ENCODE peak calls at places on chromosomes 1 and 21, in eight cellular contexts. R, O, H, L, G, U, E and W are unnamed samples.

GRCh38 chr21:16425297-16425696 is 695.5 kb downstream of the USP25 start:
- DNase-seq in U (no peak), G (no peak), H (no peak), O (no peak), L (no peak), E (no peak), R (no peak), W (no peak)

GRCh38 chr1:69540052-69540451 is 27.7 kb upstream of the LRRC7 start:
- DNase-seq in G (no peak), E (no peak), R (no peak), L (no peak), U (no peak), H (no peak), O (no peak), W (no peak)

GRCh38 chr1:230681599-230681998 is 32.3 kb downstream of the AGT start:
- DNase-seq in O (no peak), E (no peak), L (no peak), U (no peak), G (no peak), H (no peak), R (peak; percentile 62), W (no peak)

GRCh38 chr1:84301759-84302380 is 362 bp downstream of the SAMD13 start:
- DNase-seq in R (no peak), E (no peak), H (no peak), G (no peak), L (no peak), O (no peak), U (no peak), W (no peak)

GRCh38 chr1:118113261-118113660 is 71.8 kb downstream of the SPAG17 start:
- DNase-seq in L (no peak), U (no peak), H (no peak), O (no peak), E (no peak), G (no peak), R (no peak), W (no peak)

GRCh38 chr1:43068911-43069310 is 103.2 kb downstream of the EBNA1BP2 start:
- DNase-seq in G (no peak), E (no peak), O (no peak), L (no peak), R (no peak), U (no peak), H (no peak), W (no peak)

GRCh38 chr1:171103862-171104261 is 13.2 kb downstream of the FMO3 start:
- DNase-seq in H (no peak), U (no peak), E (no peak), O (no peak), L (no peak), G (no peak), R (no peak), W (no peak)

GRCh38 chr1:97097404-97097925 is 375.9 kb downstream of the PTBP2 start:
- DNase-seq in R (no peak), L (no peak), E (no peak), G (no peak), O (no peak), U (no peak), H (no peak), W (no peak)

GRCh38 chr1:217524787-217525520 is 105.9 kb downstream of the GPATCH2 start:
- DNase-seq in R (no peak), G (no peak), U (no peak), H (no peak), E (no peak), L (no peak), O (no peak), W (no peak)

GRCh38 chr1:162397039-162397448 is 14.9 kb downstream of the SH2D1B start:
- DNase-seq in H (no peak), R (no peak), E (no peak), O (no peak), L (no peak), G (no peak), U (no peak), W (no peak)

GRCh38 chr21:32096411-32096810 is 182.4 kb downstream of the MIS18A start:
- DNase-seq in G (no peak), H (no peak), R (peak; percentile 28), E (no peak), L (no peak), U (no peak), O (no peak), W (peak; percentile 23)

GRCh38 chr1:90710579-90711536 is 6.2 kb downstream of the BARHL2 start:
- DNase-seq in G (no peak), L (no peak), O (no peak), H (no peak), R (no peak), E (no peak), U (no peak), W (no peak)

GRCh38 chr1:90708236-90708786 is 8.8 kb downstream of the BARHL2 start:
- DNase-seq in R (no peak), H (no peak), U (no peak), E (no peak), O (no peak), G (no peak), L (no peak), W (no peak)

GRCh38 chr1:90711696-90712095 is 5.4 kb downstream of the BARHL2 start:
- DNase-seq in G (no peak), R (no peak), H (no peak), L (no peak), O (no peak), U (no peak), E (no peak), W (no peak)

GRCh38 chr1:90708826-90709225 is 8.3 kb downstream of the BARHL2 start:
- DNase-seq in E (no peak), O (no peak), L (no peak), H (no peak), R (no peak), U (no peak), G (no peak), W (no peak)

GRCh38 chr1:90709535-90709934 is 7.6 kb downstream of the BARHL2 start:
- DNase-seq in G (no peak), O (no peak), H (no peak), U (no peak), E (no peak), L (no peak), R (no peak), W (no peak)
- H3K27me3 ChIP-seq in G (peaks cover 11% of the 10 kb centered on the region), O (peaks cover 69% of the 10 kb centered on the region), H (peaks cover 76% of the 10 kb centered on the region), U (peaks cover 61% of the 10 kb centered on the region), E (peaks cover 93% of the 10 kb centered on the region), L (peaks cover 96% of the 10 kb centered on the region), R (peaks cover 22% of the 10 kb centered on the region), W (peaks cover 94% of the 10 kb centered on the region)

GRCh38 chr1:93700532-93701469 is 19.2 kb upstream of the BCAR3 start:
- DNase-seq in R (no peak), O (no peak), U (no peak), L (no peak), G (no peak), E (no peak), H (no peak), W (no peak)
- H3K4me1 ChIP-seq in R (peaks cover 96% of the 10 kb centered on the region), O (no peaks in the 10 kb centered on the region), U (no peaks in the 10 kb centered on the region), L (no peaks in the 10 kb centered on the region), G (no peaks in the 10 kb centered on the region), E (peaks cover 55% of the 10 kb centered on the region), H (no peaks in the 10 kb centered on the region), W (peaks cover 54% of the 10 kb centered on the region)

GRCh38 chr1:207789792-207790787 is 38.2 kb downstream of the CD46 start:
- DNase-seq in L (no peak), U (no peak), G (no peak), O (no peak), H (no peak), E (no peak), R (no peak), W (no peak)
- H3K36me3 ChIP-seq in L (peaks cover 11% of the 10 kb centered on the region), U (peaks cover 17% of the 10 kb centered on the region), G (peaks cover 3% of the 10 kb centered on the region), O (no peaks in the 10 kb centered on the region), H (peaks cover 7% of the 10 kb centered on the region), E (no peaks in the 10 kb centered on the region), R (peaks cover 19% of the 10 kb centered on the region), W (peaks cover 7% of the 10 kb centered on the region)

DNA sequence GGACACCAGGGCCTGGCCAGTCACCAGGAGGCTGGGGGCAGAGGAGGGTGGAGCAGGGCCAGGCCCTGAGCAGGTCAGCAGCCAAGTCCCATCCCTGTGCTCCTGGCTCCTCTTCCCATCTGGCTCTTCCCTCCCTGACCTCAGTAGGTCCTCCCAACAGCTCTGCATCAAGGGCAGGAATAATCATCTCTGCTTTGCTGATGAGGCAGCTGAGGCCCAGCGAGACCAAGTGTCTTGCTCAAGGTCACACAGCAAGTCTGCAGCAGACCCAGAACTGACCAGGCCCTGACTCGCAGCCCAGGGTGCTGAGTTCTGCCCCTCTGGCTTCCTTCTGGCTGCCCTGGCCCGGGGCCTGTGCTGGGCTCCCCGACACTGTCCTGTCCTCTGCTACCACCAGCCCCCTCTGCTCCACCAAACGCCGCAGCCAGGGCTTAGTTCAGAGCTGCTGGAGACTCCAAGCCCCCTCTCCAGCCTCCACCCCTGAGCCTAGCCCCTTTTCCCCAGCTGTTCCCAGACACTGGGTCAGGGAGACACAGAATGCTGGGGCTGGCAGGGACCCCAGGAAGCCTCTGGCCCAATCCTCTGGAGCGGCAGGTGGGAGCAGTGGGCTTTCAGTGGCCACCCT is 224.9 kb downstream of the PTPRU start:
- DNase-seq in O (no peak), L (peak; percentile 7), R (no peak), G (no peak), E (peak; percentile 49), U (no peak), H (no peak), W (no peak)
- H3K27me3 ChIP-seq in O (no peaks in the 10 kb centered on the region), L (peaks cover 41% of the 10 kb centered on the region), R (peaks cover 14% of the 10 kb centered on the region), G (no peaks in the 10 kb centered on the region), E (no peaks in the 10 kb centered on the region), U (no peaks in the 10 kb centered on the region), H (no peaks in the 10 kb centered on the region), W (peaks cover 3% of the 10 kb centered on the region)

DNA sequence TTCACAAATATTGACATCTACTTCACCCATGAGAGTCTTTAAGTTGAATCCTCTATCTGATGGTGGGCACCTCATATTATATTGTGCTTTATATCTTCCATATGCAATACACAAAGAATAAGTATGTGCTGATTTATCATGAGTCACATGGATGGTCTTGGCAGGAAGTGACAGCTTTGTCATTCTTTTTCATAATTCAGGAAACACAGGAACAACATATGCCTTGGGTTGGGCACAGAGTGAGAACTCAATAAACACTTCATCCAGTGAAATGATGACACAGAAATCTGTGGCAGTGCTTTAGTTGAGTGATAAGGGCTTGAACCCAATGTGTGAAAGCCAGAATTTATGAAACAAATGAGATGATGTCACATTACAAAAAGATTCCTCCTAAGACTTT is 41.2 kb downstream of the GADD45A start:
- DNase-seq in U (no peak), L (no peak), H (no peak), G (no peak), R (no peak), O (no peak), E (no peak), W (no peak)
- H3K4me1 ChIP-seq in U (no peaks in the 10 kb centered on the region), L (no peaks in the 10 kb centered on the region), H (no peaks in the 10 kb centered on the region), G (peaks cover 27% of the 10 kb centered on the region), R (peaks cover 53% of the 10 kb centered on the region), O (no peaks in the 10 kb centered on the region), E (peaks cover 31% of the 10 kb centered on the region), W (peaks cover 56% of the 10 kb centered on the region)